ENCODE peak calls at places on chromosomes 2 and 18, in ten cellular contexts. One of them, this sample, is unnamed.

GRCh38 chr2:19141234-19142004 is 217.0 kb downstream of the OSR1 start:
- DNase-seq in uterus: no peak
- DNase-seq in testis: no peak
- DNase-seq in psoas muscle: no peak
- DNase-seq in lower lobe of right lung: no peak
- DNase-seq in adrenal gland: no peak
- DNase-seq in thoracic aorta: no peak
- DNase-seq in OCI-LY7: no peak
- DNase-seq in suprapubic skin: no peak
- DNase-seq in colonic mucosa: no peak
- DNase-seq in this sample: no peak

GRCh38 chr18:44767807-44768206 is 87.1 kb downstream of the SETBP1 start:
- DNase-seq in OCI-LY7: no peak
- DNase-seq in colonic mucosa: no peak
- DNase-seq in thoracic aorta: no peak
- DNase-seq in suprapubic skin: no peak
- DNase-seq in uterus: no peak
- DNase-seq in testis: no peak
- DNase-seq in psoas muscle: no peak
- DNase-seq in lower lobe of right lung: no peak
- DNase-seq in adrenal gland: no peak
- DNase-seq in this sample: no peak

GRCh38 chr2:23594079-23594494 is 209.1 kb downstream of the KLHL29 start:
- DNase-seq in testis: peak; percentile 33
- DNase-seq in uterus: no peak
- DNase-seq in colonic mucosa: no peak
- DNase-seq in lower lobe of right lung: peak; percentile 41
- DNase-seq in psoas muscle: no peak
- DNase-seq in thoracic aorta: no peak
- DNase-seq in OCI-LY7: no peak
- DNase-seq in suprapubic skin: no peak
- DNase-seq in adrenal gland: no peak
- DNase-seq in this sample: no peak

GRCh38 chr2:136024185-136024584 is 38.8 kb upstream of the DARS1 start:
- DNase-seq in psoas muscle: no peak
- DNase-seq in uterus: no peak
- DNase-seq in colonic mucosa: no peak
- DNase-seq in lower lobe of right lung: no peak
- DNase-seq in adrenal gland: no peak
- DNase-seq in thoracic aorta: no peak
- DNase-seq in OCI-LY7: no peak
- DNase-seq in testis: no peak
- DNase-seq in suprapubic skin: no peak
- DNase-seq in this sample: no peak

GRCh38 chr2:241445426-241445825 is 63.0 kb downstream of the STK25 start:
- DNase-seq in psoas muscle: no peak
- DNase-seq in suprapubic skin: no peak
- DNase-seq in testis: no peak
- DNase-seq in thoracic aorta: no peak
- DNase-seq in colonic mucosa: no peak
- DNase-seq in adrenal gland: no peak
- DNase-seq in OCI-LY7: no peak
- DNase-seq in lower lobe of right lung: no peak
- DNase-seq in uterus: no peak
- DNase-seq in this sample: no peak

GRCh38 chr18:36539674-36540073 is 242.2 kb downstream of the FHOD3 start:
- DNase-seq in lower lobe of right lung: no peak
- DNase-seq in uterus: no peak
- DNase-seq in adrenal gland: no peak
- DNase-seq in OCI-LY7: no peak
- DNase-seq in thoracic aorta: no peak
- DNase-seq in colonic mucosa: no peak
- DNase-seq in psoas muscle: no peak
- DNase-seq in suprapubic skin: no peak
- DNase-seq in testis: no peak
- DNase-seq in this sample: no peak

GRCh38 chr18:27921904-27922541 is 254.9 kb downstream of the CDH2 start:
- DNase-seq in thoracic aorta: no peak
- DNase-seq in psoas muscle: no peak
- DNase-seq in OCI-LY7: no peak
- DNase-seq in suprapubic skin: no peak
- DNase-seq in adrenal gland: no peak
- DNase-seq in testis: no peak
- DNase-seq in uterus: no peak
- DNase-seq in lower lobe of right lung: no peak
- DNase-seq in colonic mucosa: no peak
- DNase-seq in this sample: peak; percentile 51

GRCh38 chr2:26606847-26607190 is 34.3 kb downstream of the CIB4 start:
- DNase-seq in colonic mucosa: no peak
- DNase-seq in uterus: no peak
- DNase-seq in thoracic aorta: no peak
- DNase-seq in suprapubic skin: no peak
- DNase-seq in testis: no peak
- DNase-seq in lower lobe of right lung: no peak
- DNase-seq in OCI-LY7: no peak
- DNase-seq in adrenal gland: peak; percentile 59
- DNase-seq in psoas muscle: no peak
- DNase-seq in this sample: peak; percentile 43

GRCh38 chr18:12233378-12233777 is 20.8 kb upstream of the CIDEA start:
- DNase-seq in psoas muscle: no peak
- DNase-seq in OCI-LY7: no peak
- DNase-seq in colonic mucosa: no peak
- DNase-seq in suprapubic skin: no peak
- DNase-seq in lower lobe of right lung: no peak
- DNase-seq in uterus: no peak
- DNase-seq in testis: no peak
- DNase-seq in thoracic aorta: no peak
- DNase-seq in adrenal gland: no peak
- DNase-seq in this sample: no peak

GRCh38 chr2:48946444-48947048 is 191.0 kb upstream of the LHCGR start:
- DNase-seq in colonic mucosa: peak; percentile 39
- DNase-seq in lower lobe of right lung: no peak
- DNase-seq in adrenal gland: peak; percentile 73
- DNase-seq in thoracic aorta: peak; percentile 3
- DNase-seq in OCI-LY7: peak; percentile 63
- DNase-seq in psoas muscle: no peak
- DNase-seq in testis: peak; percentile 51
- DNase-seq in suprapubic skin: no peak
- DNase-seq in uterus: no peak
- DNase-seq in this sample: no peak

GRCh38 chr18:62486290-62486964 is 36.4 kb upstream of the ZCCHC2 start:
- DNase-seq in lower lobe of right lung: no peak
- DNase-seq in testis: no peak
- DNase-seq in OCI-LY7: no peak
- DNase-seq in thoracic aorta: no peak
- DNase-seq in psoas muscle: no peak
- DNase-seq in suprapubic skin: no peak
- DNase-seq in adrenal gland: no peak
- DNase-seq in colonic mucosa: peak; percentile 77
- DNase-seq in uterus: no peak
- DNase-seq in this sample: no peak

GRCh38 chr2:16398487-16399043 is 267.1 kb downstream of the CYRIA start:
- DNase-seq in adrenal gland: no peak
- DNase-seq in thoracic aorta: no peak
- DNase-seq in testis: no peak
- DNase-seq in uterus: no peak
- DNase-seq in psoas muscle: no peak
- DNase-seq in colonic mucosa: no peak
- DNase-seq in OCI-LY7: no peak
- DNase-seq in suprapubic skin: no peak
- DNase-seq in lower lobe of right lung: no peak
- DNase-seq in this sample: no peak

GRCh38 chr18:57210101-57210661 is 63.3 kb downstream of the BOD1L2 start:
- DNase-seq in colonic mucosa: peak; percentile 64
- DNase-seq in thoracic aorta: no peak
- DNase-seq in lower lobe of right lung: no peak
- DNase-seq in adrenal gland: peak; percentile 67
- DNase-seq in testis: peak; percentile 41
- DNase-seq in suprapubic skin: no peak
- DNase-seq in psoas muscle: peak; percentile 20
- DNase-seq in uterus: peak; percentile 14
- DNase-seq in OCI-LY7: no peak
- DNase-seq in this sample: no peak

GRCh38 chr18:78703297-78703696 is 276.3 kb upstream of the SALL3 start:
- DNase-seq in OCI-LY7: no peak
- DNase-seq in suprapubic skin: no peak
- DNase-seq in adrenal gland: no peak
- DNase-seq in testis: no peak
- DNase-seq in lower lobe of right lung: no peak
- DNase-seq in colonic mucosa: no peak
- DNase-seq in psoas muscle: no peak
- DNase-seq in uterus: no peak
- DNase-seq in thoracic aorta: no peak
- DNase-seq in this sample: no peak

GRCh38 chr2:42510191-42510929 is 16.6 kb upstream of the KCNG3 start:
- DNase-seq in colonic mucosa: no peak
- DNase-seq in testis: no peak
- DNase-seq in adrenal gland: no peak
- DNase-seq in lower lobe of right lung: no peak
- DNase-seq in suprapubic skin: no peak
- DNase-seq in OCI-LY7: no peak
- DNase-seq in psoas muscle: no peak
- DNase-seq in uterus: no peak
- DNase-seq in thoracic aorta: no peak
- DNase-seq in this sample: no peak

DNA sequence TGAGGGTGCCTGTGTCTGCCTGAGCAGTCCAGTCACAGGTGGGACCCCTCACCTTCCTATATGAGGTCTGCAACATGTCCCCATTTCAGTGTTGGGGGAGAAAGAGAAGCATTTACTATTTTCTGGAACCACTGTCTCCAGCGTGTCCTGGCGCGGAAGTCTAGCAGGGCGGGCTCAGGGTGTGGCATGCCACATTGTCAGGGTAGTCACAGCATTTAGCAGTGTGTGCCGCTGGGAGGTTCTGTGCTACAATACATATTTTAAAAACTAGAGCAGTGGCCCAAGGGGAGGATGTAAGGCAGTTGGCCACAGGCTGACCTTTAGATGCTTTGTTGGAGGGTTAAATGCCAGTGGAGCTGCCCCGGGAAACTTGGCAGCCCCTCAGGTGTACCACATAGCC is 12.5 kb downstream of the UBE2F start:
- DNase-seq in OCI-LY7: no peak
- DNase-seq in adrenal gland: peak; percentile 6
- DNase-seq in colonic mucosa: no peak
- DNase-seq in suprapubic skin: no peak
- DNase-seq in psoas muscle: no peak
- DNase-seq in testis: no peak
- DNase-seq in lower lobe of right lung: no peak
- DNase-seq in uterus: no peak
- DNase-seq in thoracic aorta: no peak
- DNase-seq in this sample: no peak
- H3K4me1 ChIP-seq in OCI-LY7: peaks cover 20% of the 10 kb centered on the region
- H3K4me1 ChIP-seq in adrenal gland: no peaks in the 10 kb centered on the region
- H3K4me1 ChIP-seq in colonic mucosa: no peaks in the 10 kb centered on the region
- H3K4me1 ChIP-seq in suprapubic skin: peaks cover 28% of the 10 kb centered on the region
- H3K4me1 ChIP-seq in psoas muscle: peaks cover 36% of the 10 kb centered on the region
- H3K4me1 ChIP-seq in testis: peaks cover 5% of the 10 kb centered on the region
- H3K4me1 ChIP-seq in lower lobe of right lung: peaks cover 20% of the 10 kb centered on the region
- H3K4me1 ChIP-seq in uterus: peaks cover 3% of the 10 kb centered on the region
- H3K4me1 ChIP-seq in thoracic aorta: peaks cover 30% of the 10 kb centered on the region
- H3K4me1 ChIP-seq in this sample: peaks cover 14% of the 10 kb centered on the region

DNA sequence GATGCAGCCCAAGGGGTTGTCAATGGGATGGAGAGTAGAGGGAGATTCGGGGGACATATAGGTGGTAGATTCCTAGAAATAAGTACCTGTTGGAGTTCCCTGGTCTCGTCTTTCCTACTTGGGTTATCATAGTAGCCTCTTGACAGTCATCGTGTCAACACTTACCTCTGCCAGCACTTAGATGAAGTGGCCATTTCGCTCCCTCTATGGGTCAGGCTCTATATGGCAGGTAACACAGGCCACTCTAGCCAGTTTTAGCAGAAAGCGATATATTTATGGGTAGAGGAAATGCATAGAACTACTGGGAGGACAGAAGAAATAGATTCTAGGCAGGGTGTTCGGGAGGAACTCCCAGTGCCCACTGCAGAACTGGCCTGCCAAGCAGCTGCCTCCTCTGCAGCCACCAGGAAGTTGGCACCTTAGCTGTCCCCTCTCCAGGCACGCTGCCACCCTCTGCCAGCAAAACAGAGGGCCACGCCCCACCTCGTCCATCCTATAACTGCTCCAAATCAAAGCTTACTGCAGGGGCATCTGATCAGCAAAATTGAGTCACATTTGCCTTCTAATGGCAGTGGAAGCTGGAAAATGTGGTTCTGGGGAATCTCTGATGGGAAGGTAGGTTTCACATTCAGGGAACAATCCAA is 181.3 kb downstream of the INSIG2 start:
- DNase-seq in OCI-LY7: no peak
- DNase-seq in colonic mucosa: no peak
- DNase-seq in suprapubic skin: no peak
- DNase-seq in psoas muscle: no peak
- DNase-seq in lower lobe of right lung: peak; percentile 47
- DNase-seq in thoracic aorta: no peak
- DNase-seq in testis: no peak
- DNase-seq in uterus: no peak
- DNase-seq in adrenal gland: no peak
- DNase-seq in this sample: peak; percentile 67
- TF ChIP-seq CTCF in OCI-LY7: peak; percentile 24
- TF ChIP-seq CTCF in colonic mucosa: no peak
- TF ChIP-seq CTCF in suprapubic skin: no peak
- TF ChIP-seq CTCF in psoas muscle: no peak
- TF ChIP-seq CTCF in lower lobe of right lung: peak; percentile 31
- TF ChIP-seq CTCF in thoracic aorta: no peak
- TF ChIP-seq CTCF in testis: no peak
- TF ChIP-seq CTCF in uterus: no peak
- TF ChIP-seq CTCF in adrenal gland: no peak
- TF ChIP-seq CTCF in this sample: peak; percentile 28

GRCh38 chr2:152611458-152612231 is 105.6 kb downstream of the PRPF40A start:
- DNase-seq in colonic mucosa: peak; percentile 28
- DNase-seq in uterus: peak; percentile 46
- DNase-seq in adrenal gland: peak; percentile 63
- DNase-seq in psoas muscle: peak; percentile 55
- DNase-seq in suprapubic skin: peak; percentile 67
- DNase-seq in OCI-LY7: peak; percentile 4
- DNase-seq in lower lobe of right lung: no peak
- DNase-seq in thoracic aorta: no peak
- DNase-seq in testis: peak; percentile 40
- DNase-seq in this sample: no peak
- H3K4me3 ChIP-seq in colonic mucosa: no peak overlapping the region
- H3K4me3 ChIP-seq in uterus: no peak overlapping the region
- H3K4me3 ChIP-seq in adrenal gland: peak overlapping the region; percentile 35
- H3K4me3 ChIP-seq in psoas muscle: peak overlapping the region; percentile 35
- H3K4me3 ChIP-seq in suprapubic skin: no peak overlapping the region
- H3K4me3 ChIP-seq in OCI-LY7: no peak overlapping the region
- H3K4me3 ChIP-seq in lower lobe of right lung: no peak overlapping the region
- H3K4me3 ChIP-seq in thoracic aorta: peak overlapping the region; percentile 37
- H3K4me3 ChIP-seq in testis: no peak overlapping the region
- H3K4me3 ChIP-seq in this sample: no peak overlapping the region

GRCh38 chr2:197312186-197312585 is 1.6 kb upstream of the ANKRD44 start:
- DNase-seq in lower lobe of right lung: no peak
- DNase-seq in psoas muscle: no peak
- DNase-seq in adrenal gland: no peak
- DNase-seq in suprapubic skin: no peak
- DNase-seq in testis: no peak
- DNase-seq in uterus: no peak
- DNase-seq in colonic mucosa: no peak
- DNase-seq in thoracic aorta: no peak
- DNase-seq in OCI-LY7: no peak
- DNase-seq in this sample: no peak
- H3K4me1 ChIP-seq in lower lobe of right lung: peaks cover 32% of the 10 kb centered on the region
- H3K4me1 ChIP-seq in psoas muscle: peaks cover 5% of the 10 kb centered on the region
- H3K4me1 ChIP-seq in adrenal gland: no peaks in the 10 kb centered on the region
- H3K4me1 ChIP-seq in suprapubic skin: peaks cover 25% of the 10 kb centered on the region
- H3K4me1 ChIP-seq in testis: no peaks in the 10 kb centered on the region
- H3K4me1 ChIP-seq in uterus: peaks cover 3% of the 10 kb centered on the region
- H3K4me1 ChIP-seq in colonic mucosa: no peaks in the 10 kb centered on the region
- H3K4me1 ChIP-seq in thoracic aorta: peaks cover 30% of the 10 kb centered on the region
- H3K4me1 ChIP-seq in OCI-LY7: peaks cover 40% of the 10 kb centered on the region
- H3K4me1 ChIP-seq in this sample: peaks cover 35% of the 10 kb centered on the region

GRCh38 chr18:70578480-70578879 is 289.6 kb downstream of the SOCS6 start:
- DNase-seq in OCI-LY7: no peak
- DNase-seq in adrenal gland: no peak
- DNase-seq in uterus: no peak
- DNase-seq in lower lobe of right lung: no peak
- DNase-seq in psoas muscle: peak; percentile 12
- DNase-seq in testis: no peak
- DNase-seq in thoracic aorta: no peak
- DNase-seq in colonic mucosa: no peak
- DNase-seq in suprapubic skin: no peak
- DNase-seq in this sample: no peak
- TF ChIP-seq CTCF in OCI-LY7: no peak
- TF ChIP-seq CTCF in adrenal gland: no peak
- TF ChIP-seq CTCF in uterus: no peak
- TF ChIP-seq CTCF in lower lobe of right lung: no peak
- TF ChIP-seq CTCF in psoas muscle: no peak
- TF ChIP-seq CTCF in testis: no peak
- TF ChIP-seq CTCF in thoracic aorta: no peak
- TF ChIP-seq CTCF in colonic mucosa: no peak
- TF ChIP-seq CTCF in suprapubic skin: no peak
- TF ChIP-seq CTCF in this sample: no peak